ENCODE peak calls at places on chromosomes 3 and 15, in five cellular contexts. T is mammary epithelial cell, R is HCT116, U is fibroblast of lung, I is MM.1S. Q is an unnamed sample.

GRCh38 chr3:89690649-89691048 is 583.2 kb downstream of the EPHA3 start:
- DNase-seq in I (no peak), T (no peak), U (peak), R (no peak), Q (no peak)

GRCh38 chr15:51368751-51369450 is 27.4 kb downstream of the GLDN start:
- DNase-seq in I (no peak), T (no peak), R (no peak), U (peak), Q (no peak)

GRCh38 chr15:33089878-33090757 is 104.4 kb downstream of the FMN1 start:
- DNase-seq in R (no peak), U (peak), I (peak), T (peak), Q (peak)

GRCh38 chr15:40190591-40190990 is 29.7 kb downstream of the BUB1B start:
- DNase-seq in R (no peak), I (no peak), U (peak), T (peak), Q (no peak)

GRCh38 chr3:113946831-113947230 is 982 bp upstream of the ZDHHC23 start:
- DNase-seq in R (no peak), I (no peak), T (no peak), U (no peak), Q (no peak)

GRCh38 chr15:78791357-78791756 is 19.9 kb downstream of the ADAMTS7 start:
- DNase-seq in I (no peak), R (no peak), T (no peak), U (no peak), Q (no peak)

GRCh38 chr3:191275751-191276150 is 53.4 kb upstream of the CCDC50 start:
- DNase-seq in I (no peak), R (no peak), U (no peak), T (no peak), Q (no peak)

GRCh38 chr3:22269827-22270226 is 518.8 kb upstream of the ZNF385D start:
- DNase-seq in R (no peak), T (peak), U (peak), I (no peak), Q (no peak)

GRCh38 chr15:82063055-82063454 is 17.2 kb upstream of the MEX3B start:
- DNase-seq in I (no peak), R (no peak), U (no peak), T (no peak), Q (no peak)

GRCh38 chr3:105401691-105402149 is 35.0 kb downstream of the ALCAM start:
- DNase-seq in R (peak), T (peak), I (no peak), U (peak), Q (no peak)

GRCh38 chr3:159668461-159668860 is 320.2 kb upstream of the IL12A start:
- DNase-seq in R (no peak), T (no peak), U (no peak), I (no peak), Q (no peak)

GRCh38 chr3:117695321-117695720 is 985.7 kb downstream of the TUSC7 start:
- DNase-seq in U (peak), T (no peak), R (no peak), I (no peak), Q (no peak)

GRCh38 chr3:36679384-36680200 is 84.8 kb downstream of the DCLK3 start:
- DNase-seq in R (peak), U (peak), T (peak), I (no peak), Q (no peak)

DNA sequence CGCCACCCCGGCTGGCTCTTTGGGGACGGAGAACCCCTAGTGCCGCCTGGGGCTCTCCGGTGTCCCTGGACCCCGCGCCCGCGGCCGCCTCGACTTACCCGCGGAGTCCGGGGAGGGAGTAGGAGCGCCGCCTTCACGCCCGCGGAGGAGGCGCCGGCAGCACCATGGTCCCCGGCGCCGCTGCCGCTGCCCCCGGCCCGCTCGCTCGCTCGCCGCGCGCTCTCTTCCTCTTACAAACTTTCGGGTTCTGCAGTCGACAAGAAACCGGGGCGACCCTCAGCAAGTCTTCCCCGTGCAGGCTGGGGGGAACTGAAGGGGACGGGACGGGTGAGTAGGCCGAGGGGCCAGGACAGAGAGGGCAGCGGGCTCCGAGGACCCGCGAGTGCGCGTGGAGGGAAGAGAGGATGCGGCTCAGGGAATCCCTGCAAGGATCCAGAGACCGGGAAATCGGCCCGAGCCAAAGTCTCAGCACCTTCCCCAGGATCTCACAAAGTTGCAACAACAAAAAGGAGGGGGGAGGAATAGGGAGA is 2.0 kb downstream of the FOXP1 start:
- DNase-seq in U (peak), R (no peak), I (no peak), T (peak), Q (peak)
- TF ChIP-seq EZH2 in U (no peak), R (no peak), I (no peak), T (no peak), Q (no peak)

GRCh38 chr3:35639251-35640185 is at the start of gene ARPP21:
- DNase-seq in I (peak), T (no peak), R (no peak), U (no peak), Q (peak)
- TF ChIP-seq EZH2 in I (no peak), T (peak), R (no peak), U (peak), Q (peak)

GRCh38 chr3:60752800-60753199 is 498.5 kb downstream of the FHIT start:
- DNase-seq in R (no peak), U (peak), T (no peak), I (no peak), Q (no peak)
- TF ChIP-seq EZH2 in R (no peak), U (no peak), T (no peak), I (no peak), Q (no peak)

GRCh38 chr3:161371441-161372320 is at the start of gene SPTSSB:
- DNase-seq in T (peak), U (peak), R (peak), I (peak), Q (peak)
- TF ChIP-seq EZH2 in T (no peak), U (no peak), R (no peak), I (no peak), Q (peak)

GRCh38 chr3:40615916-40616315 is 91.2 kb downstream of the ZNF621 start:
- DNase-seq in R (no peak), T (no peak), U (no peak), I (no peak), Q (no peak)
- TF ChIP-seq EZH2 in R (no peak), T (no peak), U (no peak), I (no peak), Q (peak)

DNA sequence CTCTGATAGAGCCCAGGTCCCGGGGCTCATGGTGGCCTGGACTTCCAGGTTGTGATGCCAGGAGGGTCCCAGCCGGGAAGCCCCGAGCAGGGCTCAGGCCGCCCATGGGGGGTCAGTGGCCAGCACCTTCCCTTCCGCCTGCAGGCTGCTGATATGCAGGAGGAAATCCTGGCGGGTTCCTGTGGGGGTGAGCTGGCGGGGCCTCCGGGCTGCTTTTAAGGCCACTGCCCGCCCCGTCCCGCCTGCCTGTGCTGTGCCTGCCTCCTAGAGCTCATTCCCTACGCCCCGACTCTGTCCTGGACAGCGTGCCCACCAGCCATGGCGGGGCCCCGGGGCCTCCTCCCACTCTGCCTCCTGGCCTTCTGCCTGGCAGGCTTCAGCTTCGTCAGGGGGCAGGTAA is at the start of gene STAB1:
- DNase-seq in R (no peak), U (no peak), I (no peak), T (no peak), Q (no peak)
- TF ChIP-seq EZH2 in R (no peak), U (no peak), I (no peak), T (no peak), Q (no peak)

Q was measured in hepatocyte.